ENCODE peak calls at places on chromosomes 11 and 22, in four cellular contexts. O is K562, T is fibroblast of lung, M is mammary epithelial cell. R is an unnamed sample.

GRCh38 chr22:27220349-27220748 is 563.0 kb downstream of the MIAT start:
- DNase-seq in O (no peak), T (peak; percentile 99), M (peak; percentile 81), R (no peak)

GRCh38 chr22:33470456-33470855 is 412.3 kb upstream of the SYN3 start:
- DNase-seq in O (no peak), T (no peak), M (no peak), R (no peak)

GRCh38 chr22:37638351-37639069 is 959 bp upstream of the SH3BP1 start:
- DNase-seq in O (no peak), T (no peak), M (no peak), R (no peak)

GRCh38 chr11:29129850-29130249 is 887.0 kb downstream of the KCNA4 start:
- DNase-seq in O (no peak), T (peak; percentile 31), M (peak; percentile 35), R (no peak)

GRCh38 chr22:23137905-23138520 is 3.8 kb downstream of the RSPH14 start:
- DNase-seq in O (no peak), T (peak; percentile 25), M (peak; percentile 33), R (no peak)

GRCh38 chr22:26606611-26607010 is 11.2 kb downstream of the CRYBB1 start:
- DNase-seq in O (peak; percentile 34), T (peak; percentile 86), M (peak; percentile 26), R (no peak)

GRCh38 chr11:102810943-102811528 is 13.1 kb upstream of the MMP1 start:
- DNase-seq in O (no peak), T (peak; percentile 35), M (peak; percentile 45), R (no peak)

GRCh38 chr11:43547900-43548381 is 132.6 kb upstream of the HSD17B12 start:
- DNase-seq in O (peak; percentile 89), T (no peak), M (no peak), R (peak; percentile 82)

GRCh38 chr11:120086651-120087050 is 51.3 kb downstream of the TRIM29 start:
- DNase-seq in O (no peak), T (no peak), M (no peak), R (no peak)

GRCh38 chr11:115085461-115086220 is 407.3 kb downstream of the NXPE2 start:
- DNase-seq in O (no peak), T (peak; percentile 28), M (no peak), R (no peak)

DNA sequence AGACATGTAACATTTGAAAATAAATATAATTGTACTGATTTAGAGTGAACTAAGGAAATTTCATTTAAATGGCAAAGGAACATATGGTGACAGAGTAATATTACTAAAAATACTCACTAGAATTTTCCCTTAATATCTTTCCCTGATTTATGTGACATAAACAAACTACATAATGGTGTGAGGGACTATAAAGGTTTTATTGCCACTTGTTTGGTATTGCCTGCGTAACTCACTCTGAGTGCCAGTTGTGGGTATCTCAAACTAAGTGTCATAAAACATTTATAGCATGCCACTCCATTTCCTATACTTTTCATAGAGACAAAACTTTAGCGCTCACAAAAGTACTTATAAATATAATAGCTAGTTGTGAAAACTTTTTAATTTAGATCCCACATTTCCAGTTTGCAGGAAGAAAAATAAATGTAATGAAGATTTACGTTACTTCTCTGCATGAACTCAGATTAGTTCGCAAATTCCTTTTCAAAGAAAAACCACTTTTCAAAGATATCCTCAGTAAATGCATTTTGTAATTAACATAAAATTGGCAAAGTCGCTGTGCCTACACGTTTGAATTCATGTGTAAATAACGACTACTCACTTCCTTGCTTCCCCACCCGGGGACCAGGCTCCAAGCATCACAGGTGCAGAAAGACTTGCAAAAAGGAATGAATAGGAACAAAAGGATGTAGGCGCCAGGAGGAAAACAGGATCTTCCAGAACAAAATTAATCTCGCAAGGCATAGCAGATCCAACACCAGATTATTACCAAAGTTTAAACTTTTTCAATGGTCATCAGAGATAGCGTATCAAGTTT is 1.6 kb upstream of the QSER1 start:
- DNase-seq in O (no peak), T (no peak), M (no peak), R (no peak)
- H3K9ac ChIP-seq in O (no peak overlapping the region), T (no peak overlapping the region), M (peak overlapping the region; percentile 12), R (peak overlapping the region; percentile 94)

GRCh38 chr11:48031602-48032001 is 51.2 kb downstream of the PTPRJ start:
- DNase-seq in O (no peak), T (no peak), M (no peak), R (no peak)
- H3K27ac ChIP-seq in O (no peak overlapping the region), T (no peak overlapping the region), M (no peak overlapping the region), R (no peak overlapping the region)

GRCh38 chr11:47259178-47259977 is 1.6 kb downstream of the NR1H3 start:
- DNase-seq in O (no peak), T (no peak), M (no peak), R (no peak)
- H3K9ac ChIP-seq in O (peak overlapping the region; percentile 85), T (no peak overlapping the region), M (no peak overlapping the region), R (no peak overlapping the region)

DNA sequence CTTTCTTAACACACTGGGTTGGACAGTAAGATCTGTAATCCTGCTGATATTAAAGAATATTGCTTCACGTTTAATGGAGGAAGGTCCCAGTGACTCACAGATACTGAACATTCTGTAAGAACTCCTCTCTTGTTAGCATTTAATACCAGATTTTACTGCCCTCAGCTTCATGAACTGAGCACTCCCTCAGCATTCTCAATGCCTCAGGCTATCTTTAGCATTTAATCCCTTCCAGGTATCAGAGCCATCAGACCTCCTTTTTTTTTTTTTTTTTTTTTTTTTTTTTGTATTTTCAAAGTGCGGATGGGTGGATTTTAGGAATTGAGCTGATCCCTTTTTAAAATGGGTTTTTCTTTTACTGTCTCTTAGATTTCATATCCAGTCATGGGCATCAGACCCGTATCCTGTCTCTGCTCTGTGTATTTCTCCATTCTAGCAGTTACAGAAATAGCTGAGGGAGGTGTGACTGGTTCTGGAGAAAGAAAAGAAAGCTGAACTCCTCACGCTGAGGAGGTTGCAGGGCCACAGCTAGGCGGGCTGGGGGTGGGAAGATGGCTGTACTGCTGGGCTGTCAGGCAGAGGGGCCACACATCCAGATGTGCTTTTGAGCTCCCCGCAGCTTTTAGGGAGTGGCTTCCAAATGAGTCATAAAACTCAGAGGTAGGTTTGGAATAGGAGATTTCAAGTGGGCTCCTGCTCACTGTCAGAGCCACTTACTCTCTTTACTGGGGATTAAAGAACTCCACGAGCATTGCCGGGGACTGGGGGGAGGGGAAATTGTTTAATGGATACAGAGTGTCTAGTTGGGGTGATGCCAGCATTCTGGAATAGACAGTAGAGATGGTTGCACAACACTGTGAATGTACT is 97.0 kb downstream of the SYT9 start:
- DNase-seq in O (no peak), T (no peak), M (peak; percentile 16), R (no peak)
- H3K27ac ChIP-seq in O (no peak overlapping the region), T (no peak overlapping the region), M (no peak overlapping the region), R (no peak overlapping the region)

GRCh38 chr22:39092111-39092867 is 4.8 kb upstream of the APOBEC3H start:
- DNase-seq in O (no peak), T (no peak), M (no peak), R (no peak)

GRCh38 chr22:39089928-39090327 is 7.1 kb upstream of the APOBEC3H start:
- DNase-seq in O (peak; percentile 19), T (no peak), M (peak; percentile 36), R (no peak)

GRCh38 chr22:39090426-39091064 is 6.5 kb upstream of the APOBEC3H start:
- DNase-seq in O (no peak), T (no peak), M (peak; percentile 98), R (peak; percentile 73)

GRCh38 chr22:39088688-39089032 is 8.4 kb upstream of the APOBEC3H start:
- DNase-seq in O (no peak), T (no peak), M (no peak), R (no peak)

GRCh38 chr22:39091136-39092081 is 5.6 kb upstream of the APOBEC3H start:
- DNase-seq in O (no peak), T (no peak), M (no peak), R (no peak)
- H3K9ac ChIP-seq in O (no peak overlapping the region), T (no peak overlapping the region), M (no peak overlapping the region), R (no peak overlapping the region)

GRCh38 chr11:118462178-118462577 is 25.9 kb downstream of the KMT2A start:
- DNase-seq in O (no peak), T (no peak), M (no peak), R (no peak)
- H3K27ac ChIP-seq in O (no peak overlapping the region), T (no peak overlapping the region), M (no peak overlapping the region), R (no peak overlapping the region)

R was measured in kidney.